ENCODE peak calls at places on chromosomes 13 and 19, in ten cellular contexts. One of them, this sample, is unnamed.

GRCh38 chr19:7312816-7313215 is 18.6 kb upstream of the INSR start:
- DNase-seq in Peyer's patch: no peak
- DNase-seq in activated CD8-positive, alpha-beta memory T cell treated with anti-CD3 and anti-CD28 coated beads for 24 hours: no peak
- DNase-seq in CD4-positive, alpha-beta T cell: no peak
- DNase-seq in NCI-H524 treated with DMSO at 0.1 percent for 48 hours: no peak
- DNase-seq in ovary: no peak
- DNase-seq in fibroblast of mammary gland: no peak
- DNase-seq in activated T-cell treated with anti-CD3 and anti-CD28 coated beads for 1 hour: no peak
- DNase-seq in NCI-H187 treated with DMSO at 0.1 percent for 48 hours: no peak
- DNase-seq in stimulated activated CD4-positive, alpha-beta T cell treated with anti-CD3 and anti-CD28 coated beads, Interleukin-1b, Interleukin-23, amount 100 ng/mL, for 24 hours: no peak
- DNase-seq in this sample: no peak

GRCh38 chr19:37991176-37991835 is 84.3 kb downstream of the SIPA1L3 start:
- DNase-seq in Peyer's patch: no peak
- DNase-seq in activated CD8-positive, alpha-beta memory T cell treated with anti-CD3 and anti-CD28 coated beads for 24 hours: no peak
- DNase-seq in CD4-positive, alpha-beta T cell: no peak
- DNase-seq in NCI-H524 treated with DMSO at 0.1 percent for 48 hours: no peak
- DNase-seq in ovary: no peak
- DNase-seq in fibroblast of mammary gland: no peak
- DNase-seq in activated T-cell treated with anti-CD3 and anti-CD28 coated beads for 1 hour: no peak
- DNase-seq in NCI-H187 treated with DMSO at 0.1 percent for 48 hours: no peak
- DNase-seq in stimulated activated CD4-positive, alpha-beta T cell treated with anti-CD3 and anti-CD28 coated beads, Interleukin-1b, Interleukin-23, amount 100 ng/mL, for 24 hours: no peak
- DNase-seq in this sample: no peak

GRCh38 chr13:23074054-23074805 is 106.5 kb upstream of the SGCG start:
- DNase-seq in Peyer's patch: no peak
- DNase-seq in activated CD8-positive, alpha-beta memory T cell treated with anti-CD3 and anti-CD28 coated beads for 24 hours: no peak
- DNase-seq in CD4-positive, alpha-beta T cell: no peak
- DNase-seq in NCI-H524 treated with DMSO at 0.1 percent for 48 hours: no peak
- DNase-seq in ovary: peak
- DNase-seq in fibroblast of mammary gland: no peak
- DNase-seq in activated T-cell treated with anti-CD3 and anti-CD28 coated beads for 1 hour: no peak
- DNase-seq in NCI-H187 treated with DMSO at 0.1 percent for 48 hours: no peak
- DNase-seq in stimulated activated CD4-positive, alpha-beta T cell treated with anti-CD3 and anti-CD28 coated beads, Interleukin-1b, Interleukin-23, amount 100 ng/mL, for 24 hours: no peak
- DNase-seq in this sample: no peak

GRCh38 chr13:87147076-87147475 is 524.1 kb upstream of the SLITRK5 start:
- DNase-seq in Peyer's patch: no peak
- DNase-seq in activated CD8-positive, alpha-beta memory T cell treated with anti-CD3 and anti-CD28 coated beads for 24 hours: no peak
- DNase-seq in CD4-positive, alpha-beta T cell: no peak
- DNase-seq in NCI-H524 treated with DMSO at 0.1 percent for 48 hours: no peak
- DNase-seq in ovary: no peak
- DNase-seq in fibroblast of mammary gland: peak
- DNase-seq in activated T-cell treated with anti-CD3 and anti-CD28 coated beads for 1 hour: no peak
- DNase-seq in NCI-H187 treated with DMSO at 0.1 percent for 48 hours: no peak
- DNase-seq in stimulated activated CD4-positive, alpha-beta T cell treated with anti-CD3 and anti-CD28 coated beads, Interleukin-1b, Interleukin-23, amount 100 ng/mL, for 24 hours: no peak
- DNase-seq in this sample: no peak

GRCh38 chr19:29686285-29686805 is 21.1 kb downstream of the PLEKHF1 start:
- DNase-seq in Peyer's patch: no peak
- DNase-seq in activated CD8-positive, alpha-beta memory T cell treated with anti-CD3 and anti-CD28 coated beads for 24 hours: no peak
- DNase-seq in CD4-positive, alpha-beta T cell: no peak
- DNase-seq in NCI-H524 treated with DMSO at 0.1 percent for 48 hours: no peak
- DNase-seq in ovary: no peak
- DNase-seq in fibroblast of mammary gland: no peak
- DNase-seq in activated T-cell treated with anti-CD3 and anti-CD28 coated beads for 1 hour: no peak
- DNase-seq in NCI-H187 treated with DMSO at 0.1 percent for 48 hours: no peak
- DNase-seq in stimulated activated CD4-positive, alpha-beta T cell treated with anti-CD3 and anti-CD28 coated beads, Interleukin-1b, Interleukin-23, amount 100 ng/mL, for 24 hours: no peak
- DNase-seq in this sample: no peak

GRCh38 chr19:1823539-1824251 is 11.6 kb upstream of the ATP8B3 start:
- DNase-seq in Peyer's patch: no peak
- DNase-seq in activated CD8-positive, alpha-beta memory T cell treated with anti-CD3 and anti-CD28 coated beads for 24 hours: no peak
- DNase-seq in CD4-positive, alpha-beta T cell: no peak
- DNase-seq in NCI-H524 treated with DMSO at 0.1 percent for 48 hours: no peak
- DNase-seq in ovary: no peak
- DNase-seq in fibroblast of mammary gland: no peak
- DNase-seq in activated T-cell treated with anti-CD3 and anti-CD28 coated beads for 1 hour: no peak
- DNase-seq in NCI-H187 treated with DMSO at 0.1 percent for 48 hours: no peak
- DNase-seq in stimulated activated CD4-positive, alpha-beta T cell treated with anti-CD3 and anti-CD28 coated beads, Interleukin-1b, Interleukin-23, amount 100 ng/mL, for 24 hours: no peak
- DNase-seq in this sample: no peak

GRCh38 chr13:67330149-67330548 is 100.0 kb upstream of the PCDH9 start:
- DNase-seq in Peyer's patch: no peak
- DNase-seq in activated CD8-positive, alpha-beta memory T cell treated with anti-CD3 and anti-CD28 coated beads for 24 hours: no peak
- DNase-seq in CD4-positive, alpha-beta T cell: no peak
- DNase-seq in NCI-H524 treated with DMSO at 0.1 percent for 48 hours: no peak
- DNase-seq in ovary: no peak
- DNase-seq in fibroblast of mammary gland: no peak
- DNase-seq in activated T-cell treated with anti-CD3 and anti-CD28 coated beads for 1 hour: no peak
- DNase-seq in NCI-H187 treated with DMSO at 0.1 percent for 48 hours: no peak
- DNase-seq in stimulated activated CD4-positive, alpha-beta T cell treated with anti-CD3 and anti-CD28 coated beads, Interleukin-1b, Interleukin-23, amount 100 ng/mL, for 24 hours: no peak
- DNase-seq in this sample: no peak

GRCh38 chr13:21458457-21458815 is 667 bp downstream of the ZDHHC20 start:
- DNase-seq in Peyer's patch: peak
- DNase-seq in activated CD8-positive, alpha-beta memory T cell treated with anti-CD3 and anti-CD28 coated beads for 24 hours: peak
- DNase-seq in CD4-positive, alpha-beta T cell: peak
- DNase-seq in NCI-H524 treated with DMSO at 0.1 percent for 48 hours: peak
- DNase-seq in ovary: peak
- DNase-seq in fibroblast of mammary gland: no peak
- DNase-seq in activated T-cell treated with anti-CD3 and anti-CD28 coated beads for 1 hour: peak
- DNase-seq in NCI-H187 treated with DMSO at 0.1 percent for 48 hours: no peak
- DNase-seq in stimulated activated CD4-positive, alpha-beta T cell treated with anti-CD3 and anti-CD28 coated beads, Interleukin-1b, Interleukin-23, amount 100 ng/mL, for 24 hours: peak
- DNase-seq in this sample: peak

GRCh38 chr19:575527-576506 is 3.4 kb downstream of the BSG start:
- DNase-seq in Peyer's patch: no peak
- DNase-seq in activated CD8-positive, alpha-beta memory T cell treated with anti-CD3 and anti-CD28 coated beads for 24 hours: no peak
- DNase-seq in CD4-positive, alpha-beta T cell: no peak
- DNase-seq in NCI-H524 treated with DMSO at 0.1 percent for 48 hours: no peak
- DNase-seq in ovary: peak
- DNase-seq in fibroblast of mammary gland: peak
- DNase-seq in activated T-cell treated with anti-CD3 and anti-CD28 coated beads for 1 hour: no peak
- DNase-seq in NCI-H187 treated with DMSO at 0.1 percent for 48 hours: no peak
- DNase-seq in stimulated activated CD4-positive, alpha-beta T cell treated with anti-CD3 and anti-CD28 coated beads, Interleukin-1b, Interleukin-23, amount 100 ng/mL, for 24 hours: no peak
- DNase-seq in this sample: peak

GRCh38 chr19:39254539-39255345 is 6.1 kb upstream of the IFNL4 start:
- DNase-seq in Peyer's patch: no peak
- DNase-seq in activated CD8-positive, alpha-beta memory T cell treated with anti-CD3 and anti-CD28 coated beads for 24 hours: no peak
- DNase-seq in CD4-positive, alpha-beta T cell: no peak
- DNase-seq in NCI-H524 treated with DMSO at 0.1 percent for 48 hours: no peak
- DNase-seq in ovary: no peak
- DNase-seq in fibroblast of mammary gland: no peak
- DNase-seq in activated T-cell treated with anti-CD3 and anti-CD28 coated beads for 1 hour: no peak
- DNase-seq in NCI-H187 treated with DMSO at 0.1 percent for 48 hours: no peak
- DNase-seq in stimulated activated CD4-positive, alpha-beta T cell treated with anti-CD3 and anti-CD28 coated beads, Interleukin-1b, Interleukin-23, amount 100 ng/mL, for 24 hours: no peak
- DNase-seq in this sample: no peak

GRCh38 chr13:46016216-46016615 is 36.3 kb downstream of the ZC3H13 start:
- DNase-seq in Peyer's patch: no peak
- DNase-seq in activated CD8-positive, alpha-beta memory T cell treated with anti-CD3 and anti-CD28 coated beads for 24 hours: no peak
- DNase-seq in CD4-positive, alpha-beta T cell: no peak
- DNase-seq in NCI-H524 treated with DMSO at 0.1 percent for 48 hours: no peak
- DNase-seq in ovary: no peak
- DNase-seq in fibroblast of mammary gland: no peak
- DNase-seq in activated T-cell treated with anti-CD3 and anti-CD28 coated beads for 1 hour: no peak
- DNase-seq in NCI-H187 treated with DMSO at 0.1 percent for 48 hours: no peak
- DNase-seq in stimulated activated CD4-positive, alpha-beta T cell treated with anti-CD3 and anti-CD28 coated beads, Interleukin-1b, Interleukin-23, amount 100 ng/mL, for 24 hours: no peak
- DNase-seq in this sample: no peak

GRCh38 chr19:47086280-47086679 is 27.3 kb downstream of the ZC3H4 start:
- DNase-seq in Peyer's patch: no peak
- DNase-seq in activated CD8-positive, alpha-beta memory T cell treated with anti-CD3 and anti-CD28 coated beads for 24 hours: no peak
- DNase-seq in CD4-positive, alpha-beta T cell: no peak
- DNase-seq in NCI-H524 treated with DMSO at 0.1 percent for 48 hours: no peak
- DNase-seq in ovary: no peak
- DNase-seq in fibroblast of mammary gland: no peak
- DNase-seq in activated T-cell treated with anti-CD3 and anti-CD28 coated beads for 1 hour: no peak
- DNase-seq in NCI-H187 treated with DMSO at 0.1 percent for 48 hours: no peak
- DNase-seq in stimulated activated CD4-positive, alpha-beta T cell treated with anti-CD3 and anti-CD28 coated beads, Interleukin-1b, Interleukin-23, amount 100 ng/mL, for 24 hours: no peak
- DNase-seq in this sample: no peak

GRCh38 chr13:93559718-93560117 is 333.1 kb downstream of the GPC6 start:
- DNase-seq in Peyer's patch: no peak
- DNase-seq in activated CD8-positive, alpha-beta memory T cell treated with anti-CD3 and anti-CD28 coated beads for 24 hours: no peak
- DNase-seq in CD4-positive, alpha-beta T cell: no peak
- DNase-seq in NCI-H524 treated with DMSO at 0.1 percent for 48 hours: no peak
- DNase-seq in ovary: no peak
- DNase-seq in fibroblast of mammary gland: peak
- DNase-seq in activated T-cell treated with anti-CD3 and anti-CD28 coated beads for 1 hour: no peak
- DNase-seq in NCI-H187 treated with DMSO at 0.1 percent for 48 hours: no peak
- DNase-seq in stimulated activated CD4-positive, alpha-beta T cell treated with anti-CD3 and anti-CD28 coated beads, Interleukin-1b, Interleukin-23, amount 100 ng/mL, for 24 hours: no peak
- DNase-seq in this sample: no peak

GRCh38 chr13:113220141-113220598 is 10.8 kb downstream of the CUL4A start:
- DNase-seq in Peyer's patch: no peak
- DNase-seq in activated CD8-positive, alpha-beta memory T cell treated with anti-CD3 and anti-CD28 coated beads for 24 hours: no peak
- DNase-seq in CD4-positive, alpha-beta T cell: no peak
- DNase-seq in NCI-H524 treated with DMSO at 0.1 percent for 48 hours: no peak
- DNase-seq in ovary: no peak
- DNase-seq in fibroblast of mammary gland: no peak
- DNase-seq in activated T-cell treated with anti-CD3 and anti-CD28 coated beads for 1 hour: no peak
- DNase-seq in NCI-H187 treated with DMSO at 0.1 percent for 48 hours: no peak
- DNase-seq in stimulated activated CD4-positive, alpha-beta T cell treated with anti-CD3 and anti-CD28 coated beads, Interleukin-1b, Interleukin-23, amount 100 ng/mL, for 24 hours: no peak
- DNase-seq in this sample: peak

GRCh38 chr13:87235621-87236020 is 435.6 kb upstream of the SLITRK5 start:
- DNase-seq in Peyer's patch: no peak
- DNase-seq in activated CD8-positive, alpha-beta memory T cell treated with anti-CD3 and anti-CD28 coated beads for 24 hours: no peak
- DNase-seq in CD4-positive, alpha-beta T cell: no peak
- DNase-seq in NCI-H524 treated with DMSO at 0.1 percent for 48 hours: no peak
- DNase-seq in ovary: no peak
- DNase-seq in fibroblast of mammary gland: peak
- DNase-seq in activated T-cell treated with anti-CD3 and anti-CD28 coated beads for 1 hour: no peak
- DNase-seq in NCI-H187 treated with DMSO at 0.1 percent for 48 hours: no peak
- DNase-seq in stimulated activated CD4-positive, alpha-beta T cell treated with anti-CD3 and anti-CD28 coated beads, Interleukin-1b, Interleukin-23, amount 100 ng/mL, for 24 hours: no peak
- DNase-seq in this sample: no peak

GRCh38 chr13:35963982-35964665 is 167.1 kb downstream of the DCLK1 start:
- DNase-seq in Peyer's patch: no peak
- DNase-seq in activated CD8-positive, alpha-beta memory T cell treated with anti-CD3 and anti-CD28 coated beads for 24 hours: no peak
- DNase-seq in CD4-positive, alpha-beta T cell: no peak
- DNase-seq in NCI-H524 treated with DMSO at 0.1 percent for 48 hours: no peak
- DNase-seq in ovary: no peak
- DNase-seq in fibroblast of mammary gland: no peak
- DNase-seq in activated T-cell treated with anti-CD3 and anti-CD28 coated beads for 1 hour: no peak
- DNase-seq in NCI-H187 treated with DMSO at 0.1 percent for 48 hours: no peak
- DNase-seq in stimulated activated CD4-positive, alpha-beta T cell treated with anti-CD3 and anti-CD28 coated beads, Interleukin-1b, Interleukin-23, amount 100 ng/mL, for 24 hours: no peak
- DNase-seq in this sample: no peak

GRCh38 chr13:67204731-67205130 is 25.4 kb downstream of the PCDH9 start:
- DNase-seq in Peyer's patch: no peak
- DNase-seq in activated CD8-positive, alpha-beta memory T cell treated with anti-CD3 and anti-CD28 coated beads for 24 hours: no peak
- DNase-seq in CD4-positive, alpha-beta T cell: no peak
- DNase-seq in NCI-H524 treated with DMSO at 0.1 percent for 48 hours: no peak
- DNase-seq in ovary: no peak
- DNase-seq in fibroblast of mammary gland: peak
- DNase-seq in activated T-cell treated with anti-CD3 and anti-CD28 coated beads for 1 hour: no peak
- DNase-seq in NCI-H187 treated with DMSO at 0.1 percent for 48 hours: no peak
- DNase-seq in stimulated activated CD4-positive, alpha-beta T cell treated with anti-CD3 and anti-CD28 coated beads, Interleukin-1b, Interleukin-23, amount 100 ng/mL, for 24 hours: no peak
- DNase-seq in this sample: no peak

GRCh38 chr13:112079696-112080095 is 12.7 kb downstream of the SOX1 start:
- DNase-seq in Peyer's patch: no peak
- DNase-seq in activated CD8-positive, alpha-beta memory T cell treated with anti-CD3 and anti-CD28 coated beads for 24 hours: no peak
- DNase-seq in CD4-positive, alpha-beta T cell: no peak
- DNase-seq in NCI-H524 treated with DMSO at 0.1 percent for 48 hours: no peak
- DNase-seq in ovary: no peak
- DNase-seq in fibroblast of mammary gland: no peak
- DNase-seq in activated T-cell treated with anti-CD3 and anti-CD28 coated beads for 1 hour: no peak
- DNase-seq in NCI-H187 treated with DMSO at 0.1 percent for 48 hours: no peak
- DNase-seq in stimulated activated CD4-positive, alpha-beta T cell treated with anti-CD3 and anti-CD28 coated beads, Interleukin-1b, Interleukin-23, amount 100 ng/mL, for 24 hours: no peak
- DNase-seq in this sample: no peak

GRCh38 chr19:41821003-41821735 is 23.3 kb downstream of the LYPD4 start:
- DNase-seq in Peyer's patch: peak
- DNase-seq in activated CD8-positive, alpha-beta memory T cell treated with anti-CD3 and anti-CD28 coated beads for 24 hours: peak
- DNase-seq in CD4-positive, alpha-beta T cell: peak
- DNase-seq in NCI-H524 treated with DMSO at 0.1 percent for 48 hours: peak
- DNase-seq in ovary: no peak
- DNase-seq in fibroblast of mammary gland: peak
- DNase-seq in activated T-cell treated with anti-CD3 and anti-CD28 coated beads for 1 hour: no peak
- DNase-seq in NCI-H187 treated with DMSO at 0.1 percent for 48 hours: peak
- DNase-seq in stimulated activated CD4-positive, alpha-beta T cell treated with anti-CD3 and anti-CD28 coated beads, Interleukin-1b, Interleukin-23, amount 100 ng/mL, for 24 hours: peak
- DNase-seq in this sample: peak

GRCh38 chr13:34208326-34208725 is 390.4 kb downstream of the RFC3 start:
- DNase-seq in Peyer's patch: no peak
- DNase-seq in activated CD8-positive, alpha-beta memory T cell treated with anti-CD3 and anti-CD28 coated beads for 24 hours: no peak
- DNase-seq in CD4-positive, alpha-beta T cell: no peak
- DNase-seq in NCI-H524 treated with DMSO at 0.1 percent for 48 hours: no peak
- DNase-seq in ovary: no peak
- DNase-seq in fibroblast of mammary gland: peak
- DNase-seq in activated T-cell treated with anti-CD3 and anti-CD28 coated beads for 1 hour: no peak
- DNase-seq in NCI-H187 treated with DMSO at 0.1 percent for 48 hours: no peak
- DNase-seq in stimulated activated CD4-positive, alpha-beta T cell treated with anti-CD3 and anti-CD28 coated beads, Interleukin-1b, Interleukin-23, amount 100 ng/mL, for 24 hours: no peak
- DNase-seq in this sample: no peak

GRCh38 chr19:43777163-43777700 is 3.5 kb downstream of the KCNN4 start:
- DNase-seq in Peyer's patch: no peak
- DNase-seq in activated CD8-positive, alpha-beta memory T cell treated with anti-CD3 and anti-CD28 coated beads for 24 hours: no peak
- DNase-seq in CD4-positive, alpha-beta T cell: peak
- DNase-seq in NCI-H524 treated with DMSO at 0.1 percent for 48 hours: no peak
- DNase-seq in ovary: no peak
- DNase-seq in fibroblast of mammary gland: no peak
- DNase-seq in activated T-cell treated with anti-CD3 and anti-CD28 coated beads for 1 hour: no peak
- DNase-seq in NCI-H187 treated with DMSO at 0.1 percent for 48 hours: no peak
- DNase-seq in stimulated activated CD4-positive, alpha-beta T cell treated with anti-CD3 and anti-CD28 coated beads, Interleukin-1b, Interleukin-23, amount 100 ng/mL, for 24 hours: no peak
- DNase-seq in this sample: no peak

GRCh38 chr13:113754691-113755090 is 4.3 kb upstream of the TMEM255B start:
- DNase-seq in Peyer's patch: no peak
- DNase-seq in activated CD8-positive, alpha-beta memory T cell treated with anti-CD3 and anti-CD28 coated beads for 24 hours: no peak
- DNase-seq in CD4-positive, alpha-beta T cell: no peak
- DNase-seq in NCI-H524 treated with DMSO at 0.1 percent for 48 hours: no peak
- DNase-seq in ovary: no peak
- DNase-seq in fibroblast of mammary gland: no peak
- DNase-seq in activated T-cell treated with anti-CD3 and anti-CD28 coated beads for 1 hour: no peak
- DNase-seq in NCI-H187 treated with DMSO at 0.1 percent for 48 hours: no peak
- DNase-seq in stimulated activated CD4-positive, alpha-beta T cell treated with anti-CD3 and anti-CD28 coated beads, Interleukin-1b, Interleukin-23, amount 100 ng/mL, for 24 hours: no peak
- DNase-seq in this sample: no peak

GRCh38 chr19:1873524-1874473 is 10.4 kb upstream of the KLF16 start:
- DNase-seq in Peyer's patch: no peak
- DNase-seq in activated CD8-positive, alpha-beta memory T cell treated with anti-CD3 and anti-CD28 coated beads for 24 hours: peak
- DNase-seq in CD4-positive, alpha-beta T cell: no peak
- DNase-seq in NCI-H524 treated with DMSO at 0.1 percent for 48 hours: no peak
- DNase-seq in ovary: peak
- DNase-seq in fibroblast of mammary gland: peak
- DNase-seq in activated T-cell treated with anti-CD3 and anti-CD28 coated beads for 1 hour: no peak
- DNase-seq in NCI-H187 treated with DMSO at 0.1 percent for 48 hours: no peak
- DNase-seq in stimulated activated CD4-positive, alpha-beta T cell treated with anti-CD3 and anti-CD28 coated beads, Interleukin-1b, Interleukin-23, amount 100 ng/mL, for 24 hours: no peak
- DNase-seq in this sample: peak